ENCODE peak calls at places on chromosomes 11 and 22, in five cellular contexts. C is psoas muscle, B is brain microvascular endothelial cell, D is breast epithelium, R is upper lobe of right lung. O is an unnamed sample.

GRCh38 chr11:95121687-95122086 is 32.0 kb downstream of the ENDOD1 start:
- DNase-seq in R (no peak), B (no peak), D (no peak), C (no peak), O (no peak)

GRCh38 chr11:118789501-118790356 is 1.2 kb downstream of the DDX6 start:
- DNase-seq in B (peak), C (no peak), R (no peak), D (no peak), O (no peak)

GRCh38 chr11:86737752-86738151 is 62.6 kb upstream of the PRSS23 start:
- DNase-seq in R (no peak), C (no peak), D (no peak), B (no peak), O (no peak)

GRCh38 chr11:117642396-117642795 is 154.6 kb downstream of the DSCAML1 start:
- DNase-seq in R (peak), D (no peak), B (no peak), C (no peak), O (no peak)

GRCh38 chr11:8906629-8907028 is 4.4 kb upstream of the AKIP1 start:
- DNase-seq in R (no peak), B (peak), D (no peak), C (no peak), O (no peak)

GRCh38 chr11:75921808-75922207 is 106.8 kb downstream of the UVRAG start:
- DNase-seq in C (no peak), D (no peak), B (no peak), R (no peak), O (no peak)

GRCh38 chr11:120717042-120717441 is 205.5 kb downstream of the GRIK4 start:
- DNase-seq in B (no peak), R (no peak), D (no peak), C (no peak), O (no peak)

GRCh38 chr11:124841765-124842700 is 23.2 kb upstream of the ROBO3 start:
- DNase-seq in D (no peak), B (no peak), R (no peak), C (no peak), O (no peak)

GRCh38 chr11:44258190-44258489 is 51.8 kb downstream of the ALX4 start:
- DNase-seq in R (no peak), D (no peak), B (no peak), C (no peak), O (no peak)

GRCh38 chr11:34274712-34275398 is 83.0 kb downstream of the ABTB2 start:
- DNase-seq in C (peak), B (peak), D (peak), R (peak), O (no peak)

GRCh38 chr11:65822760-65823528 is 10.8 kb upstream of the SNX32 start:
- DNase-seq in D (no peak), R (no peak), C (no peak), B (no peak), O (no peak)

GRCh38 chr11:76783901-76784813 is 1.0 kb downstream of the TSKU start:
- DNase-seq in B (peak), R (peak), D (peak), C (peak), O (no peak)

GRCh38 chr11:26649884-26650283 is 72.0 kb downstream of the SLC5A12 start:
- DNase-seq in B (peak), C (no peak), D (no peak), R (no peak), O (no peak)

GRCh38 chr11:19275496-19275895 is 34.8 kb upstream of the E2F8 start:
- DNase-seq in B (no peak), D (no peak), R (no peak), C (no peak), O (no peak)

GRCh38 chr22:39138357-39138997 is 14.0 kb downstream of the CBX7 start:
- DNase-seq in B (no peak), C (no peak), R (no peak), D (no peak), O (no peak)

GRCh38 chr22:39144101-39144815 is 8.2 kb downstream of the CBX7 start:
- DNase-seq in D (no peak), C (peak), B (peak), R (no peak), O (no peak)

GRCh38 chr22:39139933-39140332 is 12.5 kb downstream of the CBX7 start:
- DNase-seq in R (no peak), C (no peak), B (no peak), D (no peak), O (no peak)

GRCh38 chr22:39146256-39147101 is 6.0 kb downstream of the CBX7 start:
- DNase-seq in C (no peak), B (no peak), D (peak), R (peak), O (no peak)

GRCh38 chr22:39142088-39142667 is 10.3 kb downstream of the CBX7 start:
- DNase-seq in B (no peak), D (peak), C (no peak), R (no peak), O (no peak)
- H3K27ac ChIP-seq in B (no peak), D (no peak), C (no peak), R (no peak), O (no peak)

GRCh38 chr22:40819741-40820140 is 595 bp upstream of the SLC25A17 start:
- DNase-seq in B (no peak), R (no peak), D (no peak), C (no peak), O (no peak)
- TF ChIP-seq CTCF in B (no peak), R (no peak), D (no peak), C (no peak), O (no peak)

GRCh38 chr22:20773793-20774212 is at the start of gene SERPIND1:
- DNase-seq in B (no peak), C (no peak), R (no peak), D (no peak), O (no peak)
- H3K27ac ChIP-seq in B (no peak), C (no peak), R (no peak), D (no peak), O (no peak)

GRCh38 chr11:17635551-17635938 is 83.8 kb upstream of the MYOD1 start:
- DNase-seq in B (no peak), D (no peak), C (no peak), R (no peak), O (no peak)
- TF ChIP-seq CTCF in B (no peak), D (no peak), C (no peak), R (no peak), O (no peak)

DNA sequence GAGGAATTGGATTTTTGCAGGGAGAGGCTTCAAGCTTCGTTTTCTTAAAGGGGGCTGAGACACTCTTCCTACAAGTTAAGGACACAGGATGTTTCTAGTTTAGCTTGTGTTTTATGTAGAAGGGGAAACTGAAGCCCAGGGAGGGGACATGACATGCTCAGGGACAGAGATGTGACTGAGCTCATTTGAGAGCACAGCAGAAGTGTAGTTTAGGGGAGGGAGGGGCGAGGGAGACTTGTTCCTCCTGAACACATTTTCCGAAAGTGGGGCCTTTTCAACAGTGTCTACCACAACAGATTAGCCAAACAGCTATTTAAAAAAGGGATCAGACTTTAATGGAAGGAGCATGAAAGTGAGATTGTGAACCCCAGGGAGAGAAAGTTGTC is 148.1 kb downstream of the FBXO7 start:
- DNase-seq in B (no peak), R (no peak), C (no peak), D (no peak), O (no peak)
- H3K27ac ChIP-seq in B (no peak), R (peak), C (peak), D (peak), O (no peak)

GRCh38 chr22:22720201-22720723 is 75.8 kb downstream of the GGTLC2 start:
- DNase-seq in C (no peak), D (no peak), R (no peak), B (peak), O (peak)
- TF ChIP-seq CTCF in C (no peak), D (no peak), R (peak), B (peak), O (peak)